ENCODE peak calls at places on chromosomes 4 and X, in seven cellular contexts. M is transverse colon, C is cardiac muscle cell, B is epithelial cell of esophagus, Q is fibroblast of the aortic adventitia, Z is PC-3, W is neural progenitor cell. A is an unnamed sample.
A peak's percentile ranks its signal among the peaks of the same experiment; 100 is the strongest.

GRCh38 chr4:4687935-4688727 is 146.3 kb upstream of the STX18 start:
- DNase-seq in M (no peak), C (no peak), B (no peak), Q (no peak), Z (no peak), W (peak; percentile 62), A (no peak)

GRCh38 chr4:146165840-146166239 is 9.7 kb upstream of the LSM6 start:
- DNase-seq in M (no peak), C (peak; percentile 83), B (peak; percentile 94), Q (peak; percentile 90), Z (peak; percentile 69), W (no peak), A (no peak)

GRCh38 chr4:4887426-4887825 is 28.0 kb downstream of the MSX1 start:
- DNase-seq in M (no peak), C (no peak), B (no peak), Q (no peak), Z (no peak), W (no peak), A (no peak)

GRCh38 chrX:140943513-140943912 is 58.9 kb upstream of the SPANXB1 start:
- DNase-seq in M (no peak), C (no peak), B (no peak), Q (no peak), Z (no peak), W (no peak), A (no peak)

GRCh38 chrX:49079489-49080428 is at the start of gene WDR45:
- DNase-seq in M (peak; percentile 78), C (peak; percentile 72), B (peak; percentile 65), Q (peak; percentile 69), Z (peak; percentile 66), W (peak; percentile 65), A (peak; percentile 83)

GRCh38 chr4:139509727-139510410 is 46.1 kb downstream of the SETD7 start:
- DNase-seq in M (no peak), C (peak; percentile 29), B (peak; percentile 32), Q (no peak), Z (no peak), W (peak; percentile 59), A (no peak)

GRCh38 chr4:143700060-143700419 is 435 bp downstream of the FREM3 start:
- DNase-seq in M (no peak), C (peak; percentile 25), B (no peak), Q (no peak), Z (no peak), W (peak; percentile 19), A (peak; percentile 83)

GRCh38 chr4:28009541-28009940 is 1148.9 kb downstream of the STIM2 start:
- DNase-seq in M (no peak), C (no peak), B (peak; percentile 57), Q (no peak), Z (no peak), W (no peak), A (no peak)

GRCh38 chr4:99816611-99817309 is at the start of gene DAPP1:
- DNase-seq in M (peak; percentile 81), C (no peak), B (peak; percentile 100), Q (no peak), Z (peak; percentile 89), W (no peak), A (peak; percentile 58)

GRCh38 chrX:150482537-150483217 is 85.7 kb upstream of the MTM1 start:
- DNase-seq in M (no peak), C (peak; percentile 32), B (peak; percentile 87), Q (peak; percentile 50), Z (peak; percentile 86), W (no peak), A (no peak)

GRCh38 chr4:156638332-156638731 is 333.3 kb downstream of the PDGFC start:
- DNase-seq in M (no peak), C (peak; percentile 70), B (no peak), Q (peak; percentile 68), Z (no peak), W (no peak), A (no peak)

GRCh38 chrX:109966246-109966645 is 36.7 kb upstream of the TMEM164 start:
- DNase-seq in M (no peak), C (peak; percentile 47), B (peak; percentile 53), Q (peak; percentile 47), Z (peak; percentile 67), W (no peak), A (no peak)

GRCh38 chr4:86918539-86919072 is 16.2 kb upstream of the AFF1 start:
- DNase-seq in M (no peak), C (peak; percentile 42), B (peak; percentile 25), Q (peak; percentile 60), Z (no peak), W (no peak), A (no peak)

GRCh38 chrX:107775734-107776511 is at the start of gene TSC22D3:
- DNase-seq in M (peak; percentile 81), C (peak; percentile 83), B (peak; percentile 73), Q (peak; percentile 48), Z (peak; percentile 70), W (peak; percentile 87), A (peak; percentile 86)

GRCh38 chr4:125115476-125115875 is 199.3 kb upstream of the FAT4 start:
- DNase-seq in M (no peak), C (peak; percentile 34), B (no peak), Q (peak; percentile 60), Z (no peak), W (no peak), A (no peak)

GRCh38 chrX:23954396-23954795 is 46.6 kb downstream of the CXorf58 start:
- DNase-seq in M (no peak), C (no peak), B (no peak), Q (no peak), Z (no peak), W (peak; percentile 32), A (no peak)

GRCh38 chr4:27692098-27692679 is 831.5 kb downstream of the STIM2 start:
- DNase-seq in M (no peak), C (peak; percentile 35), B (peak; percentile 81), Q (peak; percentile 50), Z (peak; percentile 61), W (peak; percentile 40), A (no peak)

GRCh38 chrX:18833071-18833731 is 125.8 kb downstream of the PPEF1 start:
- DNase-seq in M (no peak), C (peak; percentile 36), B (no peak), Q (peak; percentile 56), Z (no peak), W (no peak), A (no peak)

GRCh38 chr4:42048394-42048793 is 58.1 kb downstream of the SLC30A9 start:
- DNase-seq in M (no peak), C (peak; percentile 68), B (peak; percentile 63), Q (peak; percentile 75), Z (peak; percentile 79), W (no peak), A (no peak)

GRCh38 chr4:158856852-158857251 is 88.0 kb downstream of the FNIP2 start:
- DNase-seq in M (no peak), C (peak; percentile 71), B (peak; percentile 64), Q (peak; percentile 76), Z (peak; percentile 52), W (peak; percentile 34), A (no peak)

GRCh38 chr4:784401-785331 is 41.3 kb downstream of the CPLX1 start:
- DNase-seq in M (no peak), C (no peak), B (no peak), Q (no peak), Z (no peak), W (no peak), A (peak; percentile 70)

GRCh38 chr4:786074-786741 is 39.7 kb downstream of the CPLX1 start:
- DNase-seq in M (no peak), C (no peak), B (no peak), Q (no peak), Z (no peak), W (peak; percentile 33), A (peak; percentile 53)

GRCh38 chr4:786861-787300 is 39.0 kb downstream of the CPLX1 start:
- DNase-seq in M (no peak), C (no peak), B (no peak), Q (no peak), Z (no peak), W (no peak), A (peak; percentile 75)

GRCh38 chr4:787561-787981 is 38.4 kb downstream of the CPLX1 start:
- DNase-seq in M (no peak), C (no peak), B (no peak), Q (no peak), Z (no peak), W (no peak), A (peak; percentile 41)

GRCh38 chr4:785332-786073 is 40.4 kb downstream of the CPLX1 start:
- DNase-seq in M (no peak), C (no peak), B (no peak), Q (no peak), Z (no peak), W (peak; percentile 44), A (peak; percentile 77)
- H3K4me3 ChIP-seq in M (no peak overlapping the region), C (peak overlapping the region; percentile 17), B (no peak overlapping the region), Q (no peak overlapping the region), Z (no peak overlapping the region), W (peak overlapping the region; percentile 39), A (no peak overlapping the region)

DNA sequence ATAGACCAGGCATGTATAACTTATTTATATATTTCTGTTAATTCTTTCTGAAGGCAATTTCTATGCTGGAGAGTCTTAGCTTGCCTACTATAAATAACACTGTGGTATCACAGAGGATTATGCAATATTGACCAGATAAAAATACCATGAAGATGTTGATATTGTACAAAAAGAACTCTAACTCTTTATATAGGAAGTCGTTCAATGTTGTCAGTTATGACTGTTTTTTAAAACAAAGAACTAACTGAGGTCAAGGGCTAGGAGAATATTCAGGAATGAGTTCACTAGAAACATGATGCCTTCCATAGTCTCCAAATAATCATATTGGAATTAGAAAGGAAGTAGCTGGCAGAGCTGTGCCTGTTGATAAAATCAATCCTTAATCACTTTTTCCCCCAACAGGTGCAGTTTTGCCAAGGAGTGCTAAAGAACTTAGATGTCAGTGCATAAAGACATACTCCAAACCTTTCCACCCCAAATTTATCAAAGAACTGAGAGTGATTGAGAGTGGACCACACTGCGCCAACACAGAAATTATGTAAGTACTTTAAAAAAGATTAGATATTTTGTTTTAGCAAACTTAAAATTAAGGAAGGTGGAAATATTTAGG is 876 bp downstream of the CXCL8 start:
- DNase-seq in M (no peak), C (no peak), B (no peak), Q (no peak), Z (peak; percentile 45), W (no peak), A (no peak)
- H3K4me3 ChIP-seq in M (no peak overlapping the region), C (no peak overlapping the region), B (no peak overlapping the region), Q (peak overlapping the region; percentile 36), Z (peak overlapping the region; percentile 65), W (no peak overlapping the region), A (no peak overlapping the region)

GRCh38 chr4:53362093-53362492 is 3.8 kb downstream of the SCFD2 start:
- DNase-seq in M (no peak), C (no peak), B (no peak), Q (no peak), Z (no peak), W (no peak), A (no peak)

GRCh38 chr4:53364624-53365023 is 1.2 kb downstream of the SCFD2 start:
- DNase-seq in M (no peak), C (no peak), B (no peak), Q (no peak), Z (no peak), W (no peak), A (no peak)

GRCh38 chr4:53365486-53366300 is at the start of gene SCFD2:
- DNase-seq in M (peak; percentile 99), C (peak; percentile 99), B (peak; percentile 99), Q (peak; percentile 97), Z (peak; percentile 100), W (peak; percentile 95), A (peak; percentile 98)

GRCh38 chr4:53365121-53365485 is 758 bp downstream of the SCFD2 start:
- DNase-seq in M (no peak), C (peak; percentile 31), B (peak; percentile 35), Q (peak; percentile 23), Z (peak; percentile 47), W (peak; percentile 37), A (no peak)

GRCh38 chr4:53361451-53361850 is 4.4 kb downstream of the SCFD2 start:
- DNase-seq in M (no peak), C (peak; percentile 21), B (peak; percentile 22), Q (peak; percentile 58), Z (peak; percentile 59), W (no peak), A (no peak)
- H3K4me3 ChIP-seq in M (no peak overlapping the region), C (no peak overlapping the region), B (no peak overlapping the region), Q (peak overlapping the region; percentile 19), Z (peak overlapping the region; percentile 95), W (no peak overlapping the region), A (no peak overlapping the region)

GRCh38 chr4:37157403-37158167 is 87.0 kb upstream of the NWD2 start:
- DNase-seq in M (no peak), C (no peak), B (no peak), Q (no peak), Z (no peak), W (no peak), A (no peak)
- H3K4me3 ChIP-seq in M (no peak overlapping the region), C (no peak overlapping the region), B (no peak overlapping the region), Q (no peak overlapping the region), Z (no peak overlapping the region), W (no peak overlapping the region), A (no peak overlapping the region)